ENCODE peak calls at places on chromosomes 11 and 22, in six cellular contexts. M is effector CD4-positive, alpha-beta T cell; S is BJ; X is RCC 7860; C is central memory CD4-positive, alpha-beta T cell; O is right lobe of liver. Y is an unnamed sample.

GRCh38 chr11:118401880-118402590 is 629 bp downstream of the ATP5MG start:
- DNase-seq in O (no peak), M (no peak), X (peak), S (peak), C (no peak), Y (peak)

GRCh38 chr22:37674951-37675929 is at the start of gene LGALS1:
- DNase-seq in C (peak), O (peak), M (peak), S (peak), X (peak), Y (peak)

GRCh38 chr11:4063348-4063747 is 31.3 kb upstream of the RRM1 start:
- DNase-seq in C (no peak), O (no peak), S (peak), M (no peak), X (no peak), Y (no peak)

GRCh38 chr22:39183991-39184585 is 31.6 kb upstream of the CBX7 start:
- DNase-seq in C (no peak), M (no peak), X (peak), O (no peak), S (no peak), Y (no peak)

GRCh38 chr11:2150206-2150847 is 10.7 kb downstream of the INS start:
- DNase-seq in S (no peak), O (no peak), C (no peak), X (peak), M (no peak), Y (no peak)

GRCh38 chr11:16095756-16096155 is 260.6 kb downstream of the SOX6 start:
- DNase-seq in M (no peak), C (no peak), X (no peak), O (no peak), S (no peak), Y (no peak)

GRCh38 chr11:96168623-96169022 is 174.4 kb downstream of the MAML2 start:
- DNase-seq in X (peak), M (no peak), C (no peak), S (no peak), O (no peak), Y (peak)

GRCh38 chr11:111718436-111719325 is 47.5 kb downstream of the PPP2R1B start:
- DNase-seq in O (no peak), C (no peak), M (no peak), X (peak), S (no peak), Y (no peak)

GRCh38 chr11:27239305-27239942 is 123.6 kb downstream of the CCDC34 start:
- DNase-seq in M (no peak), C (no peak), X (no peak), O (no peak), S (no peak), Y (no peak)

GRCh38 chr11:44593194-44593593 is 27.7 kb downstream of the CD82 start:
- DNase-seq in M (no peak), S (no peak), X (no peak), C (no peak), O (no peak), Y (no peak)

GRCh38 chr11:107770546-107770945 is 58.7 kb upstream of the SLN start:
- DNase-seq in S (peak), C (no peak), M (no peak), O (no peak), X (peak), Y (peak)

GRCh38 chr11:24903555-24903954 is 406.7 kb downstream of the LUZP2 start:
- DNase-seq in M (no peak), S (no peak), O (no peak), C (no peak), X (no peak), Y (no peak)

GRCh38 chr22:47395481-47395880 is 633.0 kb downstream of the TBC1D22A start:
- DNase-seq in M (no peak), O (no peak), C (no peak), X (peak), S (no peak), Y (no peak)

GRCh38 chr22:50525991-50526848 is 822 bp upstream of the SCO2 start:
- DNase-seq in M (peak), S (no peak), O (peak), C (peak), X (peak), Y (no peak)

GRCh38 chr11:15909937-15910598 is 446.3 kb downstream of the SOX6 start:
- DNase-seq in S (no peak), C (no peak), O (no peak), X (no peak), M (no peak), Y (no peak)